ENCODE peak calls at places on chromosomes 2 and 18, in ten cellular contexts. Z, G, V, S, C, X, T, U, P and A are unnamed samples.
A peak's percentile ranks its signal among the peaks of the same experiment; 100 is the strongest.

GRCh38 chr2:41378420-41378819 is 669.4 kb upstream of the PKDCC start:
- DNase-seq in Z (no peak), V (no peak), X (no peak), G (no peak), P (no peak), C (no peak), T (no peak), U (no peak), S (no peak), A (no peak)

GRCh38 chr2:56523815-56524214 is 340.0 kb downstream of the CCDC85A start:
- DNase-seq in P (no peak), C (no peak), X (no peak), U (no peak), Z (no peak), T (no peak), S (no peak), G (no peak), V (no peak), A (no peak)

GRCh38 chr2:37847792-37848191 is 77.3 kb upstream of the RMDN2 start:
- DNase-seq in S (no peak), Z (no peak), V (no peak), X (no peak), U (no peak), G (no peak), T (no peak), C (no peak), P (no peak), A (no peak)

GRCh38 chr2:217394510-217395351 is 534.9 kb upstream of the TNP1 start:
- DNase-seq in X (no peak), U (no peak), P (no peak), G (no peak), T (no peak), V (no peak), C (no peak), S (no peak), Z (no peak), A (no peak)

GRCh38 chr18:5543854-5544389 is at the start of gene EPB41L3:
- DNase-seq in V (no peak), P (peak; percentile 84), S (peak; percentile 61), X (no peak), C (no peak), T (peak; percentile 80), U (peak; percentile 26), Z (no peak), G (no peak), A (peak; percentile 80)

GRCh38 chr2:145800201-145801091 is 1280.5 kb upstream of the ZEB2 start:
- DNase-seq in S (peak; percentile 9), P (no peak), Z (no peak), C (no peak), G (no peak), X (peak; percentile 48), T (no peak), U (no peak), V (peak; percentile 100), A (no peak)

GRCh38 chr2:56656826-56657225 is 473.0 kb downstream of the CCDC85A start:
- DNase-seq in V (no peak), G (no peak), Z (no peak), X (no peak), U (no peak), P (no peak), T (no peak), S (no peak), C (no peak), A (no peak)

GRCh38 chr2:227186751-227187150 is 22.3 kb downstream of the COL4A3 start:
- DNase-seq in S (no peak), V (no peak), C (no peak), Z (no peak), P (no peak), U (no peak), X (no peak), T (no peak), G (no peak), A (no peak)

GRCh38 chr2:176412136-176412535 is 142.9 kb downstream of the MTX2 start:
- DNase-seq in T (no peak), Z (no peak), U (no peak), V (no peak), C (no peak), X (no peak), G (no peak), S (no peak), P (no peak), A (no peak)

GRCh38 chr2:113291191-113291590 is 12.5 kb upstream of the PAX8 start:
- DNase-seq in G (no peak), P (no peak), V (no peak), T (no peak), Z (no peak), S (no peak), X (no peak), U (no peak), C (no peak), A (no peak)

GRCh38 chr2:38156262-38156835 is 80.4 kb upstream of the CYP1B1 start:
- DNase-seq in T (no peak), P (no peak), Z (no peak), X (no peak), G (no peak), V (no peak), C (no peak), U (no peak), S (no peak), A (no peak)

GRCh38 chr2:44843086-44843485 is 98.4 kb upstream of the SIX3 start:
- DNase-seq in X (no peak), S (no peak), C (no peak), U (no peak), V (no peak), Z (no peak), P (no peak), G (no peak), T (no peak), A (no peak)

GRCh38 chr18:50738103-50738757 is 81.6 kb downstream of the MRO start:
- DNase-seq in C (no peak), V (no peak), U (no peak), T (no peak), S (no peak), G (no peak), P (no peak), Z (no peak), X (no peak), A (no peak)

GRCh38 chr18:12299862-12300261 is 8.2 kb upstream of the TUBB6 start:
- DNase-seq in V (no peak), P (no peak), G (no peak), U (no peak), C (no peak), Z (no peak), X (no peak), S (no peak), T (no peak), A (no peak)

GRCh38 chr2:69741281-69742169 is at the start of gene ANXA4:
- DNase-seq in U (peak; percentile 92), V (peak; percentile 90), Z (no peak), G (peak; percentile 80), P (peak; percentile 91), S (peak; percentile 63), T (peak; percentile 92), X (peak; percentile 62), C (peak; percentile 93), A (peak; percentile 91)

GRCh38 chr2:109615637-109616144 is 1.5 kb downstream of the SOWAHC start:
- DNase-seq in G (no peak), X (no peak), C (no peak), Z (no peak), P (no peak), U (peak; percentile 47), S (no peak), V (peak; percentile 73), T (no peak), A (no peak)

GRCh38 chr18:5197032-5197434 is at the start of gene AKAIN1:
- DNase-seq in U (peak; percentile 9), T (no peak), X (no peak), P (no peak), Z (no peak), C (no peak), V (peak; percentile 1), G (peak; percentile 71), S (peak; percentile 31), A (no peak)

GRCh38 chr2:105287692-105288091 is 41.8 kb downstream of the TGFBRAP1 start:
- DNase-seq in T (no peak), Z (peak; percentile 4), U (peak; percentile 25), P (no peak), V (peak; percentile 21), G (peak; percentile 50), C (no peak), S (peak; percentile 61), X (peak; percentile 16), A (no peak)

GRCh38 chr2:219783551-219783950 is 156.1 kb downstream of the SLC4A3 start:
- DNase-seq in X (no peak), P (no peak), G (no peak), U (no peak), T (no peak), S (no peak), V (no peak), Z (no peak), C (no peak), A (no peak)

GRCh38 chr2:50606860-50607259 is 425.1 kb downstream of the NRXN1 start:
- DNase-seq in C (no peak), G (no peak), U (no peak), S (no peak), P (no peak), V (no peak), T (no peak), Z (no peak), X (no peak), A (no peak)

GRCh38 chr2:237207641-237208040 is 122.0 kb downstream of the COPS8 start:
- DNase-seq in S (no peak), X (no peak), G (no peak), Z (no peak), V (no peak), C (peak; percentile 82), P (peak; percentile 90), T (peak; percentile 90), U (peak; percentile 43), A (no peak)

GRCh38 chr2:239551206-239551605 is 150.4 kb upstream of the HDAC4 start:
- DNase-seq in C (no peak), G (no peak), Z (no peak), X (no peak), U (no peak), V (no peak), S (no peak), T (peak; percentile 10), P (peak; percentile 9), A (peak; percentile 29)
- H3K27ac ChIP-seq in C (no peak overlapping the region), G (no peak overlapping the region), Z (no peak overlapping the region), X (no peak overlapping the region), U (no peak overlapping the region), V (no peak overlapping the region), S (no peak overlapping the region), T (no peak overlapping the region), P (no peak overlapping the region), A (no peak overlapping the region)

GRCh38 chr2:8549273-8549922 is 132.5 kb upstream of the ID2 start:
- DNase-seq in S (no peak), Z (no peak), G (no peak), T (no peak), C (no peak), X (no peak), U (peak; percentile 1), P (peak; percentile 46), V (no peak), A (no peak)
- H3K4me1 ChIP-seq in S (no peaks in the 10 kb centered on the region), Z (peaks cover 35% of the 10 kb centered on the region), G (peaks cover 15% of the 10 kb centered on the region), T (peaks cover 11% of the 10 kb centered on the region), C (no peaks in the 10 kb centered on the region), X (peaks cover 2% of the 10 kb centered on the region), U (peaks cover 4% of the 10 kb centered on the region), P (no peaks in the 10 kb centered on the region), V (peaks cover 8% of the 10 kb centered on the region), A (peaks cover 43% of the 10 kb centered on the region)

GRCh38 chr18:72637319-72638113 is 93.4 kb upstream of the CBLN2 start:
- DNase-seq in S (no peak), G (no peak), T (no peak), U (no peak), P (no peak), C (no peak), V (no peak), X (no peak), Z (no peak), A (no peak)
- TF ChIP-seq POLR2AphosphoS5 in S (no peak), G (no peak), T (no peak), U (no peak), P (no peak), C (no peak), V (no peak), X (no peak), Z (no peak), A (no peak)

GRCh38 chr2:49146412-49146811 is 7.9 kb downstream of the FSHR start:
- DNase-seq in V (no peak), S (no peak), X (no peak), Z (no peak), T (no peak), U (no peak), G (no peak), P (no peak), C (no peak), A (no peak)
- H3K27ac ChIP-seq in V (no peak overlapping the region), S (no peak overlapping the region), X (no peak overlapping the region), Z (no peak overlapping the region), T (no peak overlapping the region), U (no peak overlapping the region), G (no peak overlapping the region), P (no peak overlapping the region), C (no peak overlapping the region), A (no peak overlapping the region)